ENCODE peak calls at places on chromosomes 16 and 17, in four cellular contexts. M, P, D and U are unnamed samples.

GRCh38 chr17:33234930-33235685 is 58.0 kb downstream of the ASIC2 start:
- DNase-seq in P (no peak), D (no peak), M (no peak), U (no peak)

GRCh38 chr17:38728290-38728831 is 1.8 kb upstream of the CISD3 start:
- DNase-seq in D (peak; percentile 67), M (peak; percentile 83), P (peak; percentile 68), U (peak; percentile 98)

GRCh38 chr16:14667347-14668266 is 26.5 kb downstream of the PLA2G10 start:
- DNase-seq in D (no peak), M (no peak), P (no peak), U (no peak)

GRCh38 chr16:70664325-70665112 is 18.2 kb downstream of the IL34 start:
- DNase-seq in M (no peak), D (no peak), P (no peak), U (no peak)

GRCh38 chr17:16971458-16972338 is at the start of gene TNFRSF13B:
- DNase-seq in P (no peak), M (no peak), D (no peak), U (no peak)

GRCh38 chr16:17798721-17799120 is 328.0 kb upstream of the XYLT1 start:
- DNase-seq in P (no peak), D (no peak), M (no peak), U (no peak)

GRCh38 chr16:10922328-10923145 is 19.7 kb downstream of the DEXI start:
- DNase-seq in D (no peak), P (no peak), M (no peak), U (no peak)

GRCh38 chr17:6215071-6216035 is 145.2 kb downstream of the WSCD1 start:
- DNase-seq in P (no peak), M (no peak), D (no peak), U (no peak)

GRCh38 chr17:50934672-50935200 is 68.6 kb upstream of the TOB1 start:
- DNase-seq in P (no peak), D (no peak), M (no peak), U (no peak)

GRCh38 chr17:14067347-14067746 is 2.0 kb upstream of the COX10 start:
- DNase-seq in D (no peak), M (no peak), P (no peak), U (no peak)

GRCh38 chr17:63350364-63350763 is 95.7 kb downstream of the CYB561 start:
- DNase-seq in D (no peak), P (no peak), M (no peak), U (no peak)

GRCh38 chr17:81212365-81212764 is 10.4 kb downstream of the CEP131 start:
- DNase-seq in P (no peak), D (no peak), M (no peak), U (no peak)